ENCODE peak calls at places on chromosomes 3 and 15, in nine cellular contexts. O is AML-193, S is NCI-H1436, R is COR-L47, H is T-helper 2 cell, E is epithelial cell of esophagus, T is NCI-H187, D is NCI-H2107, N is fibroblast of gingiva. J is an unnamed sample.

GRCh38 chr3:186255703-186256331 is 106.2 kb downstream of the DGKG start:
- DNase-seq in O (peak), S (peak), R (no peak), H (no peak), E (peak), T (no peak), D (peak), N (no peak), J (no peak)

GRCh38 chr3:176579741-176580185 is 617.5 kb downstream of the TBL1XR1 start:
- DNase-seq in O (no peak), S (no peak), R (no peak), H (no peak), E (no peak), T (no peak), D (no peak), N (no peak), J (no peak)

GRCh38 chr15:45088801-45089711 is 24.9 kb downstream of the DUOX2 start:
- DNase-seq in O (no peak), S (no peak), R (no peak), H (no peak), E (no peak), T (no peak), D (no peak), N (no peak), J (no peak)

GRCh38 chr3:52897130-52898109 is at the start of gene STIMATE:
- DNase-seq in O (peak), S (peak), R (peak), H (peak), E (peak), T (peak), D (peak), N (peak), J (no peak)

GRCh38 chr15:51721199-51721960 is 16.1 kb downstream of the LYSMD2 start:
- DNase-seq in O (no peak), S (no peak), R (no peak), H (no peak), E (peak), T (no peak), D (no peak), N (no peak), J (no peak)

GRCh38 chr3:12345584-12346494 is 57.0 kb downstream of the PPARG start:
- DNase-seq in O (no peak), S (no peak), R (no peak), H (no peak), E (peak), T (no peak), D (no peak), N (no peak), J (no peak)

GRCh38 chr3:14371573-14372474 is 30.6 kb upstream of the SLC6A6 start:
- DNase-seq in O (peak), S (peak), R (peak), H (no peak), E (peak), T (peak), D (peak), N (peak), J (peak)

GRCh38 chr3:195080571-195081141 is 190.3 kb downstream of the XXYLT1 start:
- DNase-seq in O (no peak), S (peak), R (peak), H (no peak), E (no peak), T (no peak), D (peak), N (no peak), J (no peak)

GRCh38 chr3:114363554-114364202 is 69.8 kb downstream of the TIGIT start:
- DNase-seq in O (no peak), S (no peak), R (no peak), H (no peak), E (peak), T (no peak), D (no peak), N (peak), J (peak)

GRCh38 chr3:111810909-111811308 is 48.2 kb upstream of the PHLDB2 start:
- DNase-seq in O (no peak), S (no peak), R (no peak), H (no peak), E (peak), T (no peak), D (no peak), N (peak), J (peak)

GRCh38 chr3:182879031-182879611 is 85.8 kb downstream of the ATP11B start:
- DNase-seq in O (no peak), S (no peak), R (no peak), H (no peak), E (no peak), T (no peak), D (no peak), N (no peak), J (no peak)

GRCh38 chr15:70650567-70650966 is 112.8 kb downstream of the UACA start:
- DNase-seq in O (no peak), S (no peak), R (no peak), H (no peak), E (peak), T (no peak), D (no peak), N (no peak), J (no peak)

GRCh38 chr3:185188816-185189215 is 36.0 kb upstream of the C3orf70 start:
- DNase-seq in O (no peak), S (no peak), R (peak), H (no peak), E (no peak), T (no peak), D (peak), N (no peak), J (no peak)

GRCh38 chr15:58314593-58315216 is 117.1 kb upstream of the LIPC start:
- DNase-seq in O (no peak), S (no peak), R (no peak), H (no peak), E (no peak), T (no peak), D (no peak), N (no peak), J (no peak)

GRCh38 chr3:82229397-82229796 is 468.0 kb upstream of the GBE1 start:
- DNase-seq in O (no peak), S (no peak), R (no peak), H (no peak), E (no peak), T (no peak), D (no peak), N (no peak), J (no peak)

GRCh38 chr15:68317281-68318007 is 39.9 kb downstream of the FEM1B start:
- DNase-seq in O (no peak), S (no peak), R (no peak), H (no peak), E (no peak), T (no peak), D (no peak), N (no peak), J (no peak)

GRCh38 chr3:193836918-193837317 is 243.9 kb downstream of the OPA1 start:
- DNase-seq in O (no peak), S (no peak), R (no peak), H (no peak), E (no peak), T (no peak), D (no peak), N (no peak), J (no peak)

GRCh38 chr3:182255095-182255600 is 538.2 kb upstream of the ATP11B start:
- DNase-seq in O (no peak), S (no peak), R (no peak), H (no peak), E (no peak), T (no peak), D (no peak), N (no peak), J (no peak)

GRCh38 chr3:41118461-41119385 is 80.6 kb upstream of the CTNNB1 start:
- DNase-seq in O (no peak), S (no peak), R (no peak), H (no peak), E (peak), T (no peak), D (no peak), N (no peak), J (no peak)